ENCODE peak calls at places on chromosomes 16 and 17, in seven cellular contexts. W, X, D, Q, I, A and F are unnamed samples.

GRCh38 chr17:68777856-68778694 is 176.9 kb upstream of the FAM20A start:
- DNase-seq in A (no peak), D (peak), W (no peak), Q (no peak), X (peak), I (no peak), F (no peak)

GRCh38 chr16:49526966-49527365 is 153.4 kb downstream of the C16orf78 start:
- DNase-seq in D (no peak), I (no peak), W (no peak), Q (no peak), X (no peak), A (no peak), F (peak)

GRCh38 chr16:65817066-65817465 is 549.4 kb upstream of the CDH5 start:
- DNase-seq in W (no peak), X (no peak), D (no peak), A (no peak), Q (no peak), I (no peak), F (no peak)

GRCh38 chr17:43826206-43826605 is 6.7 kb downstream of the MPP3 start:
- DNase-seq in Q (no peak), W (no peak), D (no peak), X (no peak), A (no peak), I (no peak), F (no peak)

GRCh38 chr17:56146005-56146404 is 7.3 kb upstream of the ANKFN1 start:
- DNase-seq in I (no peak), X (no peak), Q (no peak), D (no peak), W (no peak), A (no peak), F (no peak)

GRCh38 chr17:80794281-80795089 is 197.2 kb upstream of the CHMP6 start:
- DNase-seq in A (no peak), X (no peak), Q (no peak), W (no peak), I (no peak), D (no peak), F (no peak)

GRCh38 chr17:40518401-40519088 is 17.1 kb upstream of the TNS4 start:
- DNase-seq in Q (no peak), D (no peak), I (no peak), W (peak), A (peak), X (no peak), F (no peak)

GRCh38 chr17:46772013-46772878 is 46.2 kb downstream of the WNT3 start:
- DNase-seq in X (peak), W (no peak), I (no peak), Q (no peak), D (peak), A (peak), F (no peak)

GRCh38 chr17:59651346-59651745 is 31.7 kb downstream of the CLTC start:
- DNase-seq in W (peak), Q (no peak), A (no peak), I (no peak), X (no peak), D (no peak), F (no peak)

GRCh38 chr17:35944151-35944550 is 638 bp upstream of the LYZL6 start:
- DNase-seq in X (no peak), Q (no peak), W (no peak), I (no peak), D (no peak), A (no peak), F (no peak)

GRCh38 chr16:86649875-86650274 is 71.5 kb downstream of the FOXL1 start:
- DNase-seq in I (no peak), Q (no peak), A (no peak), D (no peak), X (no peak), W (no peak), F (no peak)

GRCh38 chr17:34675605-34676004 is 96.2 kb downstream of the TMEM132E start:
- DNase-seq in D (no peak), X (no peak), A (no peak), I (no peak), Q (no peak), W (no peak), F (no peak)

GRCh38 chr16:15427648-15428239 is 6.6 kb upstream of the BMERB1 start:
- DNase-seq in D (peak), I (peak), W (peak), Q (peak), X (no peak), A (peak), F (peak)

GRCh38 chr17:79892457-79893236 is 53.4 kb upstream of the CBX4 start:
- DNase-seq in A (no peak), D (no peak), W (no peak), Q (no peak), I (no peak), X (peak), F (peak)

GRCh38 chr16:83068686-83069085 is 441.9 kb downstream of the CDH13 start:
- DNase-seq in D (no peak), A (no peak), I (no peak), Q (no peak), X (no peak), W (peak), F (no peak)

GRCh38 chr17:60720763-60721531 is 43.3 kb downstream of the BCAS3 start:
- DNase-seq in W (peak), A (peak), D (peak), Q (no peak), I (peak), X (no peak), F (peak)

GRCh38 chr17:7208027-7208571 is 11.5 kb downstream of the DLG4 start:
- DNase-seq in A (no peak), W (no peak), Q (no peak), D (peak), X (no peak), I (no peak), F (no peak)

GRCh38 chr16:46895399-46896313 is 11.5 kb downstream of the GPT2 start:
- DNase-seq in Q (no peak), D (no peak), I (no peak), W (no peak), A (no peak), X (no peak), F (peak)

GRCh38 chr16:81470796-81471636 is 26.4 kb downstream of the CMIP start:
- DNase-seq in D (no peak), I (no peak), A (no peak), Q (no peak), W (no peak), X (no peak), F (no peak)

GRCh38 chr16:72859581-72859980 is 188.3 kb downstream of the ZFHX3 start:
- DNase-seq in X (no peak), A (no peak), W (no peak), I (no peak), D (no peak), Q (no peak), F (no peak)

GRCh38 chr17:77129568-77130301 is 11.0 kb upstream of the SEC14L1 start:
- DNase-seq in W (peak), Q (no peak), I (no peak), X (no peak), D (no peak), A (no peak), F (no peak)

GRCh38 chr16:49600976-49601375 is 227.4 kb downstream of the C16orf78 start:
- DNase-seq in X (no peak), Q (no peak), A (no peak), D (no peak), W (no peak), I (no peak), F (no peak)

GRCh38 chr17:80795090-80795609 is 196.5 kb upstream of the CHMP6 start:
- DNase-seq in W (no peak), Q (no peak), X (no peak), D (no peak), A (no peak), I (no peak), F (no peak)

GRCh38 chr17:17944743-17945142 is 27.5 kb downstream of the TOM1L2 start:
- DNase-seq in Q (no peak), D (peak), A (no peak), W (no peak), X (no peak), I (no peak), F (no peak)

GRCh38 chr17:40980594-40980993 is 3.5 kb downstream of the KRT40 start:
- DNase-seq in Q (peak), X (no peak), W (peak), I (no peak), A (no peak), D (no peak), F (peak)

GRCh38 chr16:74951206-74951605 is 33.7 kb downstream of the WDR59 start:
- DNase-seq in I (no peak), D (no peak), W (no peak), Q (no peak), X (no peak), A (no peak), F (no peak)

GRCh38 chr17:229945-230235 is 48.4 kb upstream of the DOC2B start:
- DNase-seq in X (no peak), Q (no peak), D (no peak), W (no peak), A (no peak), I (no peak), F (no peak)

GRCh38 chr16:22903716-22904115 is 89.8 kb downstream of the HS3ST2 start:
- DNase-seq in X (no peak), D (peak), Q (no peak), I (no peak), A (no peak), W (no peak), F (no peak)

GRCh38 chr17:41340934-41341861 is 9.4 kb downstream of the KRT33A start:
- DNase-seq in W (no peak), I (no peak), X (no peak), Q (no peak), D (no peak), A (no peak), F (no peak)

GRCh38 chr16:31327675-31328225 is 27.2 kb upstream of the ITGAX start:
- DNase-seq in W (no peak), D (no peak), A (no peak), X (no peak), Q (no peak), I (no peak), F (no peak)

GRCh38 chr16:50974438-50975036 is 176.5 kb downstream of the SALL1 start:
- DNase-seq in W (no peak), I (no peak), A (no peak), Q (no peak), X (no peak), D (no peak), F (no peak)